ENCODE peak calls at places on chromosomes 4 and X, in nine cellular contexts. C is hepatocyte; Q is heart left ventricle; V is HCT116; A is stomach; L is thoracic aorta; B is H9; R is astrocyte; G is CD4-positive, alpha-beta T cell. H is an unnamed sample.

GRCh38 chr4:169024762-169025161 is 14.7 kb upstream of the CBR4 start:
- DNase-seq in Q (no peak), R (peak; percentile 18), G (no peak), V (peak; percentile 15), A (no peak), B (no peak), C (peak; percentile 37), L (no peak), H (no peak)

GRCh38 chrX:107629533-107629909 is 1.2 kb downstream of the PRPS1 start:
- DNase-seq in R (peak; percentile 12), A (no peak), Q (no peak), G (no peak), V (no peak), L (no peak), B (no peak), C (peak; percentile 52), H (no peak)

GRCh38 chr4:62644372-62644771 is 1444.2 kb downstream of the ADGRL3 start:
- DNase-seq in C (peak; percentile 19), Q (no peak), B (peak; percentile 27), A (no peak), V (no peak), R (peak; percentile 0), G (no peak), L (no peak), H (no peak)

GRCh38 chr4:110636677-110637407 is 14.0 kb upstream of the PITX2 start:
- DNase-seq in V (peak; percentile 57), C (peak; percentile 87), L (no peak), B (peak; percentile 81), G (no peak), A (no peak), R (peak; percentile 26), Q (no peak), H (no peak)

GRCh38 chr4:87853108-87853507 is 20.3 kb downstream of the MEPE start:
- DNase-seq in V (peak; percentile 45), A (no peak), G (no peak), L (no peak), B (no peak), R (peak; percentile 23), C (peak; percentile 62), Q (no peak), H (peak; percentile 15)

GRCh38 chrX:22037911-22038537 is 5.9 kb downstream of the PHEX start:
- DNase-seq in Q (no peak), A (no peak), C (no peak), R (no peak), B (no peak), L (no peak), G (no peak), V (no peak), H (no peak)

GRCh38 chrX:34849371-34849770 is 93.2 kb upstream of the FAM47B start:
- DNase-seq in Q (no peak), V (no peak), C (no peak), B (no peak), L (no peak), A (no peak), G (no peak), R (peak; percentile 54), H (peak; percentile 14)

GRCh38 chrX:150692837-150693781 is at the start of gene MTMR1:
- DNase-seq in B (no peak), L (no peak), R (no peak), A (peak; percentile 44), G (peak; percentile 49), V (no peak), C (peak; percentile 65), Q (peak; percentile 66), H (no peak)

GRCh38 chr4:70654605-70655011 is 11.7 kb downstream of the JCHAIN start:
- DNase-seq in L (no peak), V (no peak), G (no peak), Q (no peak), R (no peak), A (no peak), C (no peak), B (no peak), H (no peak)

GRCh38 chrX:139049455-139049854 is 337.9 kb upstream of the FGF13 start:
- DNase-seq in G (no peak), L (no peak), V (no peak), C (no peak), A (no peak), Q (no peak), B (no peak), R (peak; percentile 50), H (no peak)

GRCh38 chrX:154779261-154779660 is 16.6 kb downstream of the DKC1 start:
- DNase-seq in C (no peak), G (no peak), R (peak; percentile 17), Q (no peak), A (no peak), V (no peak), B (no peak), L (no peak), H (no peak)

GRCh38 chr4:30770049-30770549 is 49.9 kb downstream of the PCDH7 start:
- DNase-seq in R (peak; percentile 85), Q (no peak), A (no peak), G (no peak), C (no peak), V (peak; percentile 97), L (no peak), B (no peak), H (no peak)

GRCh38 chr4:70737006-70737405 is 15.2 kb downstream of the RUFY3 start:
- DNase-seq in C (no peak), V (no peak), R (no peak), L (no peak), G (no peak), A (no peak), Q (no peak), B (no peak), H (no peak)

GRCh38 chr4:28675582-28675981 is 1814.9 kb downstream of the STIM2 start:
- DNase-seq in Q (no peak), B (no peak), G (no peak), R (no peak), C (no peak), V (no peak), A (no peak), L (no peak), H (no peak)

GRCh38 chr4:184846531-184846930 is 20.8 kb upstream of the ACSL1 start:
- DNase-seq in V (no peak), C (no peak), R (no peak), L (no peak), B (no peak), Q (no peak), A (no peak), G (no peak), H (no peak)
- TF ChIP-seq CTCF in V (no peak), C (no peak), R (no peak), L (no peak), B (no peak), Q (no peak), A (no peak), G (no peak), H (no peak)

DNA sequence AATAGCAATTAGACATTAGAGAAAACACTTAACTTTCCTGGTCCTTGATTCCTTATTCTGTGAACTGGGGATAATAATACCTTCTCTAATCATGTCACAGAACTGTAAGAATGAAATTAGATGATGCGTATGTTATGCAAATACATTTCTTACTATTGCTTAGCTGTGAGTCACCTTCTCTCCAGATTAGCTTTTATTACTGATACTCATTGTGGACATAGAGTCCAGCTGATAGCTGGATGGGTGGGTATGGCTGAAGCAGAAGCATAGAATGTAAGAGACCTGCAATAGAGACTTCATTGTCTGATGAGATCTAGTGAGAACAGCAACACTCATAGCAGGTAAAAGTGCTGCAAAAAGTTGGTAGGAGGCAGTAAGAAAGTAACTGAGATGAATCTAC is 437.2 kb upstream of the ZFP42 start:
- DNase-seq in G (no peak), Q (no peak), V (no peak), A (no peak), C (peak; percentile 20), B (no peak), L (no peak), R (no peak), H (no peak)
- H3K27me3 ChIP-seq in G (no peaks in the 10 kb centered on the region), Q (no peaks in the 10 kb centered on the region), V (no peaks in the 10 kb centered on the region), A (no peaks in the 10 kb centered on the region), C (no peaks in the 10 kb centered on the region), B (no peaks in the 10 kb centered on the region), L (no peaks in the 10 kb centered on the region), R (no peaks in the 10 kb centered on the region), H (no peaks in the 10 kb centered on the region)

GRCh38 chr4:17618926-17619325 is 4.5 kb downstream of the MED28 start:
- DNase-seq in Q (no peak), L (no peak), C (no peak), V (no peak), A (no peak), R (no peak), G (no peak), B (no peak), H (no peak)

GRCh38 chr4:17619416-17620105 is 5.1 kb downstream of the MED28 start:
- DNase-seq in C (no peak), V (no peak), B (no peak), A (no peak), G (no peak), L (no peak), Q (no peak), R (no peak), H (no peak)

GRCh38 chr4:17613761-17614415 is 553 bp upstream of the MED28 start:
- DNase-seq in A (no peak), R (peak; percentile 74), C (peak; percentile 23), V (no peak), B (no peak), G (no peak), L (no peak), Q (no peak), H (peak; percentile 44)

GRCh38 chr4:17616283-17616682 is 1.8 kb downstream of the MED28 start:
- DNase-seq in G (no peak), B (no peak), L (no peak), A (no peak), Q (no peak), R (no peak), C (no peak), V (no peak), H (no peak)

DNA sequence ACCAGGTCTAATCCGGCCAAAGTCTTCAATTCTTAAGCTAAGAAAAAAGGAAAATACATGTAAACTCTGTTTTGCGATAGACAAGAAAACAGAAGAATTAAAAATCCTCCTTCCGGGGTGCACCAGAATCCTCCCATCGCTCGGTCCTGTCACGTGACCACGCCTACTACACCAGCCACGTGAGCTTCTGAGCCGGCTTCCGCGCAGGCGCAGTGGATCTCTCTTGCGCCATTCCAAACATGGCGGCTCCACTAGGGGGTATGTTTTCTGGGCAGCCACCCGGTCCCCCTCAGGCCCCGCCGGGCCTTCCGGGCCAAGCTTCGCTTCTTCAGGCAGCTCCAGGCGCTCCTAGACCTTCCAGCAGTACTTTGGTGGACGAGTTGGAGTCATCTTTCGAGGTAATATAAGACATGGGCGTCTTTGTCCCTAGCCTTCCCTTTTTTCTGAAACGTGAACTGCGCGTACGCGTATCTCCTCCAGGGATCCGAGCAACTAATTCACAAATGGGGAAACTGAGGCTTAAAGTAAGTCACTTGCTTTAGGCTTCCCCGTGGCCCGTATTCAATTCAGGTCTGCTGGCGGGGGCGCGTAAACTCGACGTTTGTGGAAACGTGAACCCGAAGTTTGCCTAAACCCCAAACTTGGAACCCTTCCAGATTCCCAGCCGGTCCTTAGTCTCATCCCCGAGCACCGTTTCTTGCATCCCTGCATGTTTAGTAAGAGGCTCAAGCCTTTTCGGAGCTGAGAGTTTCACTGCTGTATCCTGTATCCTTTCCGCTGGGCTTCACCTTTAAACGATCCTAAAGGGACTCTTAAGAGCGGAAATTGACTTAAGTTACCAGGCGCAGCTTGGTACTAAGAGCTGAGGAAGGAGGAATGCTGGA is at the start of gene MED28:
- DNase-seq in A (peak; percentile 98), G (peak; percentile 95), R (peak; percentile 84), L (peak; percentile 94), Q (peak; percentile 98), V (peak; percentile 87), C (peak; percentile 99), B (peak; percentile 94), H (peak; percentile 57)
- TF ChIP-seq CTCF in A (no peak), G (no peak), R (no peak), L (no peak), Q (peak; percentile 32), V (no peak), C (no peak), B (peak; percentile 22), H (no peak)

GRCh38 chrX:129938081-129938480 is 32.1 kb downstream of the UTP14A start:
- DNase-seq in B (peak; percentile 29), Q (no peak), R (no peak), A (no peak), C (no peak), L (no peak), V (no peak), G (no peak), H (no peak)
- H3K27me3 ChIP-seq in B (peaks cover 44% of the 10 kb centered on the region), Q (no peaks in the 10 kb centered on the region), R (peaks cover 18% of the 10 kb centered on the region), A (no peaks in the 10 kb centered on the region), C (peaks cover 10% of the 10 kb centered on the region), L (no peaks in the 10 kb centered on the region), V (no peaks in the 10 kb centered on the region), G (no peaks in the 10 kb centered on the region), H (peaks cover 3% of the 10 kb centered on the region)